ENCODE peak calls at places on chromosomes 7 and 10, in five cellular contexts. Z is activated CD8-positive, alpha-beta memory T cell treated with anti-CD3 and anti-CD28 coated beads, Interleukin-2, amount 50 U/mL, for 48 hours; T is GM04503; P is AG08395; X is posterior cingulate gyrus. D is an unnamed sample.

GRCh38 chr10:43785252-43785651 is 136.6 kb upstream of the ZNF32 start:
- DNase-seq in Z (no peak), T (no peak), P (no peak), X (no peak), D (peak)

GRCh38 chr10:14838582-14839304 is 637 bp downstream of the HSPA14 start:
- DNase-seq in Z (peak), T (no peak), P (peak), X (peak), D (peak)

GRCh38 chr10:67609996-67610793 is 85.8 kb downstream of the CTNNA3 start:
- DNase-seq in Z (no peak), T (peak), P (no peak), X (no peak), D (peak)

GRCh38 chr7:111320133-111320532 is 229.2 kb downstream of the LRRN3 start:
- DNase-seq in Z (no peak), T (no peak), P (no peak), X (no peak), D (no peak)

GRCh38 chr7:70587739-70588138 is 544.2 kb upstream of the GALNT17 start:
- DNase-seq in Z (no peak), T (no peak), P (no peak), X (no peak), D (no peak)

GRCh38 chr7:85750454-85750949 is 563.6 kb upstream of the SEMA3D start:
- DNase-seq in Z (no peak), T (no peak), P (peak), X (no peak), D (peak)

GRCh38 chr7:108351715-108352114 is 104.5 kb downstream of the NRCAM start:
- DNase-seq in Z (no peak), T (no peak), P (no peak), X (no peak), D (peak)

GRCh38 chr10:117362313-117362712 is 12.9 kb downstream of the PDZD8 start:
- DNase-seq in Z (no peak), T (no peak), P (no peak), X (no peak), D (no peak)

GRCh38 chr7:116400526-116400925 is 99.0 kb upstream of the CAV2 start:
- DNase-seq in Z (no peak), T (no peak), P (no peak), X (no peak), D (no peak)

GRCh38 chr10:131021246-131021895 is 290.1 kb downstream of the TCERG1L start:
- DNase-seq in Z (no peak), T (no peak), P (no peak), X (no peak), D (no peak)